ENCODE peak calls at places on chromosome 22, in eight cellular contexts. B, X, T, L, I, M, E and K are unnamed samples. For H3K36me3, the result is how much of the 10 kb centered on the place peaks cover.

GRCh38 chr22:25404923-25405853 is 159.3 kb upstream of the GRK3 start:
- DNase-seq in B (peak), X (peak), T (peak), L (no peak), I (peak), M (peak), E (peak), K (no peak)

GRCh38 chr22:36010090-36010489 is 18.5 kb downstream of the RBFOX2 start:
- DNase-seq in B (no peak), X (no peak), T (no peak), L (no peak), I (no peak), M (no peak), E (peak), K (no peak)

GRCh38 chr22:39954584-39955055 is 5.6 kb upstream of the TMA7B start:
- DNase-seq in B (no peak), X (no peak), T (no peak), L (no peak), I (peak), M (peak), E (no peak), K (no peak)

GRCh38 chr22:48449466-48450187 is 1378.0 kb downstream of the BRD1 start:
- DNase-seq in B (no peak), X (no peak), T (no peak), L (no peak), I (no peak), M (no peak), E (no peak), K (no peak)

GRCh38 chr22:38826386-38826785 is 17.4 kb downstream of the NPTXR start:
- DNase-seq in B (no peak), X (no peak), T (peak), L (no peak), I (no peak), M (no peak), E (no peak), K (no peak)

GRCh38 chr22:42313804-42314581 is 43.5 kb upstream of the TCF20 start:
- DNase-seq in B (peak), X (peak), T (peak), L (peak), I (peak), M (peak), E (peak), K (peak)

GRCh38 chr22:47605441-47605840 is 843.0 kb downstream of the TBC1D22A start:
- DNase-seq in B (no peak), X (no peak), T (no peak), L (no peak), I (no peak), M (no peak), E (peak), K (no peak)

GRCh38 chr22:20750461-20751184 is 23.3 kb upstream of the SERPIND1 start:
- DNase-seq in B (peak), X (no peak), T (no peak), L (no peak), I (peak), M (peak), E (no peak), K (peak)

GRCh38 chr22:32680277-32680676 is 121.2 kb upstream of the TIMP3 start:
- DNase-seq in B (no peak), X (no peak), T (no peak), L (no peak), I (no peak), M (no peak), E (no peak), K (no peak)

GRCh38 chr22:40265783-40266182 is 80.5 kb upstream of the ADSL start:
- DNase-seq in B (no peak), X (no peak), T (no peak), L (no peak), I (no peak), M (no peak), E (no peak), K (no peak)

GRCh38 chr22:48104102-48104738 is 1341.8 kb downstream of the TBC1D22A start:
- DNase-seq in B (no peak), X (no peak), T (no peak), L (no peak), I (no peak), M (no peak), E (no peak), K (no peak)

GRCh38 chr22:29600846-29601245 is 2.6 kb upstream of the NF2 start:
- DNase-seq in B (no peak), X (no peak), T (no peak), L (no peak), I (no peak), M (no peak), E (no peak), K (no peak)

GRCh38 chr22:44182591-44183588 is 2.2 kb downstream of the PARVG start:
- DNase-seq in B (no peak), X (no peak), T (peak), L (no peak), I (no peak), M (no peak), E (no peak), K (no peak)

GRCh38 chr22:44179989-44180705 is 578 bp upstream of the PARVG start:
- DNase-seq in B (no peak), X (no peak), T (peak), L (no peak), I (no peak), M (no peak), E (no peak), K (no peak)

GRCh38 chr22:44181033-44181911 is 547 bp downstream of the PARVG start:
- DNase-seq in B (no peak), X (no peak), T (peak), L (no peak), I (no peak), M (peak), E (no peak), K (no peak)

GRCh38 chr22:44180706-44181032 is at the start of gene PARVG:
- DNase-seq in B (no peak), X (no peak), T (no peak), L (peak), I (no peak), M (no peak), E (peak), K (no peak)

DNA sequence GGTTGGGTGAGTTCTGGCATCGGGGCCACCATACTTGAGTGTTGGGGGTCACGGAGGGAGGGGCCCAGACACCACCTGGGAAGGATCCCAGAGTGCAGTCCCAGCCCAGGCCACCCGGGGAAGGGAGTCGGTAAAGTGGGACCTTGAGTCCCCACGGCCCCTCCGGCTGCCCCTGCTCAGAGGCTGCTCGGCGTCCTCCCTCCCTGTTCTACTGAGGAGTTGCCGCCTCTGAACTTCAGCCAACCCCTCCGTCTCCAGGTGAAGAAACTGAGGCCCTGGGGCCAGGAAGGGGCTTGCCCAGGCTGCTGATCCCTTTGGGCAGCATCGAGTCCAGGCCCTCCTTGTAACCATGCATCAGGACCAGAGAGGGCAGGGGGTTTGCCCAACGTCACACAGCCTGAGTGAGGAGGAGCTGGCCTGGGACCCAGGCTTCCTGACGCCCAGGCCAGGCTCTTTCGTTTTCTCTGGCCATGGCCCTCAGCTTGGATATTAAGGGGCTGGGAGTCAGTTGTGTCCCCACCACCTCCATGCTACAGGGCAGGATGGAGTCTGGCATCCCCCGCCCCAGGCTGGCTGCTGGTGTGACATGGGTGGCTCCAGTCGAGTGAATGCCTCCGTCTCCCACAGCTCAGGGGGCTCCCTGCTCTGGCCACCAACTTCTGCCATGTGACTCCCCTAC is 1.3 kb downstream of the PARVG start:
- DNase-seq in B (no peak), X (no peak), T (no peak), L (no peak), I (no peak), M (no peak), E (no peak), K (no peak)
- H3K4me3 ChIP-seq in B (no peak), X (no peak), T (no peak), L (no peak), I (no peak), M (peak), E (no peak), K (no peak)

GRCh38 chr22:19467912-19468311 is 11.1 kb downstream of the UFD1 start:
- DNase-seq in B (no peak), X (no peak), T (no peak), L (no peak), I (no peak), M (no peak), E (no peak), K (no peak)

GRCh38 chr22:19464975-19465374 is 14.0 kb downstream of the UFD1 start:
- DNase-seq in B (no peak), X (no peak), T (no peak), L (no peak), I (no peak), M (no peak), E (no peak), K (no peak)

GRCh38 chr22:19466126-19466716 is 12.8 kb downstream of the UFD1 start:
- DNase-seq in B (no peak), X (no peak), T (no peak), L (no peak), I (no peak), M (no peak), E (no peak), K (no peak)

GRCh38 chr22:19469421-19469820 is 9.6 kb downstream of the UFD1 start:
- DNase-seq in B (no peak), X (no peak), T (no peak), L (no peak), I (no peak), M (no peak), E (no peak), K (no peak)

DNA sequence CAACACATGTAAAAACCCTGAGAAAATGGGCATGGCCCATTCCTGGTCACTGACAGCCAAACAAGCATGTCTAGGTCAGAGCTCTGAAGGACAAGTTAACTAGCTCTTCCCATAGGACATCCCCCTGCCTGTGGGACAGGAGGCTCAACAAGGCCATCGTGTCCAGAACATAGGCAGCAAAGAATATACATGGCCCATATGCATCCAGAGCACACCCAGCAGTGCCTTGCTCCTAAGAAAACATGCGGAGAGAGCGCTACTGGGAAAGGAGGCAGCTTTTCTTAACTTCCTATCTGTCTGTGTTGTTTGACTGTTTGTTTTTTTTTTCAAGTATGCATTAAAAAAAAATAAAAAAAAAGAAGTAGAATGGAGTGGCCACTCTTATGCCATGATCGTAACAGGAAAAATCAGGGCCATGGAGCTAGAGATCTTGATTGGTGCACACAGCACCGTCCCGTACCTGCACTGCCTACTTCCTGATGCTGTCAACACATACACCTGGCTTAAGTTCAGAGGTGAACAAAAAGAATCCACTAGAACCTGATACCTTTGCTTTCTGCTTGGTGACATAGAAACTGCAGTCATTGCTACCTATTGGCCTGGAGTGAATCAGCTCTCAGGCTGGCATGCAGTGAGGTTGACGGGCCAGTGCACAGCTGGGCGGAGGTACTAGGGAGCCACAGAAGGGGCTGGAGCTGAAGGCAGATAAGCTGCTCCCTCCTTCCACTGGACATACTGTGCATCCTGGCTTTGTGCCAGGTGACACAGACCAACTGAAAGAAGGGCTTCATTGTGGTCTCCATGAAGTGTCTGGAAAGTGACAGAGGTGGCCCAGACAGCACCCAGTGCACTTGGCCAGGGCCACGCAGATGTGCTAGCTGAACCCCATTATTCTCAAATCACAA is 11.9 kb downstream of the UFD1 start:
- DNase-seq in B (no peak), X (no peak), T (no peak), L (no peak), I (no peak), M (no peak), E (no peak), K (no peak)
- H3K36me3 ChIP-seq in B (under half), X (under half), T (under half), L (under half), I (half or more), M (half or more), E (half or more), K (half or more)

GRCh38 chr22:37819100-37819433 is 4.1 kb upstream of the GALR3 start:
- DNase-seq in B (no peak), X (no peak), T (no peak), L (no peak), I (no peak), M (no peak), E (no peak), K (no peak)

GRCh38 chr22:37818397-37819099 is 4.6 kb upstream of the GALR3 start:
- DNase-seq in B (peak), X (no peak), T (peak), L (no peak), I (peak), M (peak), E (peak), K (no peak)

GRCh38 chr22:37815593-37815992 is 7.6 kb upstream of the GALR3 start:
- DNase-seq in B (peak), X (no peak), T (no peak), L (no peak), I (no peak), M (no peak), E (no peak), K (no peak)

GRCh38 chr22:37816543-37817180 is 6.5 kb upstream of the GALR3 start:
- DNase-seq in B (peak), X (no peak), T (no peak), L (no peak), I (no peak), M (no peak), E (no peak), K (no peak)

GRCh38 chr22:37817705-37818311 is 5.4 kb upstream of the GALR3 start:
- DNase-seq in B (peak), X (peak), T (peak), L (no peak), I (peak), M (peak), E (peak), K (no peak)
- H3K4me3 ChIP-seq in B (peak), X (no peak), T (no peak), L (peak), I (peak), M (peak), E (peak), K (no peak)

GRCh38 chr22:17102297-17102667 is 17.5 kb downstream of the IL17RA start:
- DNase-seq in B (no peak), X (no peak), T (no peak), L (no peak), I (no peak), M (no peak), E (no peak), K (no peak)
- H3K36me3 ChIP-seq in B (under half), X (under half), T (under half), L (under half), I (half or more), M (under half), E (half or more), K (half or more)

GRCh38 chr22:37280718-37281117 is 1.6 kb upstream of the CYTH4 start:
- DNase-seq in B (no peak), X (no peak), T (no peak), L (no peak), I (no peak), M (no peak), E (no peak), K (no peak)

GRCh38 chr22:37281195-37281594 is 1.1 kb upstream of the CYTH4 start:
- DNase-seq in B (no peak), X (no peak), T (no peak), L (no peak), I (no peak), M (no peak), E (no peak), K (no peak)

GRCh38 chr22:37283393-37283937 is 1.2 kb downstream of the CYTH4 start:
- DNase-seq in B (no peak), X (no peak), T (peak), L (peak), I (no peak), M (no peak), E (no peak), K (no peak)

GRCh38 chr22:37282385-37282677 is at the start of gene CYTH4:
- DNase-seq in B (no peak), X (no peak), T (peak), L (no peak), I (no peak), M (no peak), E (no peak), K (no peak)

DNA sequence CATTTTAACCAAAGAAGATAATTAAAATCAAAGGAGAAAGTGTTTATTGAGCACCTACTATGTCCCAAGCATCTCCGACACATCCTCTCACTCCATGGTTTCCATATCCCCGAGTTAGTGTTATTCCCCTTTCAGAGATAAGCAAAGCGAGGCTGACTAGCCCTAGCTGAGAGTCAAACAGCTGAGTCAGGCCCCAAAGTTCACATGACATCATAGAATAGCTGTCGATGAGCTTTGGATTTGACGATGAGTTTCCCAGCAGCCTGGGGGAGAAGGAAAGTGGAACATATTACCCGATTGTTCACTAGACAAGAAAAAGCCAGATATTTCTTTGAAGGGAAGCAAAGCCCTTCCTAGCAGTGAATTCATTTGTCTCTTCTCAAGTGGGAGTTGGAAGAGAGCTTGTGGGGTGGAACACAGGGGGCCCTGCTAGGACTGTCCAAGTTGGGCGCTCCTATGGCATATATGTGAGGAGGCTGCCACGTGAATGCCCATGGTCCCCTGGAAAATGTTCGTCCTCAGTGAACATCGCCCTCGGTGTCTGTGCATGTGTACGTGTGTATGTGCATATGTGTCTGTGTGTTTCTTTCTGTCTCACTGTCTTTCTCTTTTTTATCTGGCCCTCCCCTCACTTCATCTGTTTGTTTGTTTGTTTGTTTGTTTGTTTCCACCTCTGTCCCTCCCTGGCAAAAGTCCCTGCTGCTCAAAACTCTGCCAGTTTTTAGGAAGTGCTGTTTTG is 493 bp upstream of the CYTH4 start:
- DNase-seq in B (no peak), X (no peak), T (no peak), L (no peak), I (no peak), M (no peak), E (no peak), K (no peak)
- H3K4me3 ChIP-seq in B (no peak), X (no peak), T (no peak), L (no peak), I (no peak), M (no peak), E (no peak), K (no peak)

DNA sequence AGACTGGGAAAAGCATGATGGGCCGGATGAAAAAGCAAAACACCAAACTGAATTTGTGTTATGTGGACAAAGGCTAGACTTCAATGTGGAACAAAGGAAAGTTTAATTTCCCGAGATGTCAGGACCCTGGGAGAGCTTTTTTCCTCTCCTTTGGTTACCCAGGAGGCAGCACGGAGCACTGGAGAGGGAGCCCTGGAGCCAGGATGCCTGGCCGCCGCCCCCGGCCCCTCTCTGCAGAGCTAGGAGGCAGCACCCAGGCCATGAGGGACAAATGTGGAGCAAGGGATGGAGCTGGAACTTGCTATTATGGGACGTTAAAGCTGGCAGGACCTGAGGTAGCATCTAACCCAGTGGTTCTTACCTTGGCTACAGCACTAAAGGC is 108.9 kb downstream of the MORC2 start:
- DNase-seq in B (no peak), X (no peak), T (no peak), L (no peak), I (no peak), M (no peak), E (no peak), K (no peak)
- H3K36me3 ChIP-seq in B (under half), X (under half), T (under half), L (under half), I (under half), M (under half), E (under half), K (under half)

DNA sequence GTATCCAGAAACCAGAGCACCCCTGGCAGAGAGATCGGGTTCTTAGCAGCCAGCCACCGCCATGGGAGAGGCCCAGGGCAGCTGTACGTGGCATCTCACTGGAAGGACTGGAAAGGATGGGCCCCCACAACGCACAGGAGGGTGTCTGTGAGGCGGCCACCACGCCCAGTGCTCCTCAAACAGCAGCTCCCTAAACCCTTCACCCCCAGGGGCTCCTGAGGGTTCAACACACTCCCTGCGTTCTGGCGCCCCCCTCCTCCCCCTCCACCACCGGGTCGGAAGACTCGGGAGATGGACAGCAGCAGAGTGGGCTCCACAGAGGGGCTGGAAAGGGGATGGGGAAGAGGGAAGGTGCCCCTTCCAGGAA is 1.1 kb downstream of the MAPK12 start:
- DNase-seq in B (no peak), X (no peak), T (no peak), L (no peak), I (no peak), M (no peak), E (no peak), K (no peak)
- H3K4me3 ChIP-seq in B (peak), X (peak), T (no peak), L (peak), I (peak), M (peak), E (peak), K (peak)

DNA sequence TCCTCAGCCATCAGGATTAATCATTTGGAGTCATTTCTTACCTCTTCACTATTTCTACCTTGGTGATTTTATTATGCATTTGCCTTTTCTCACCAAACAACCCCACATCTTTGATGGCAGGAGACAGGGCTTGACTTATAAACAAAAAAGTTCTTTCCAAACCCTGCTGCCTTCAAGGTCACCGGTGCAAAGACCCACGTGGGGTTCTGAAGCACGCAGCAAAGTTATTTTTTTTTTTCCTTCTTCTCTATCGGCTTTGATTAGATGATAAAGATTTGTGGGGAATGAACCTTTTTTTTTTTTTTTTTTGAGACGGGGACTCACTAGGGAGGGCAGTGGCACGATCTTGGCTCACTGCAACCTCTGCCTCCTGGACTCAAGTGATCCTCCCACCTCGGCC is 44.1 kb downstream of the DRG1 start:
- DNase-seq in B (no peak), X (no peak), T (no peak), L (no peak), I (no peak), M (no peak), E (no peak), K (no peak)
- H3K36me3 ChIP-seq in B (under half), X (under half), T (under half), L (under half), I (half or more), M (half or more), E (half or more), K (under half)

GRCh38 chr22:45612451-45612901 is 59.2 kb upstream of the ATXN10 start:
- DNase-seq in B (peak), X (no peak), T (no peak), L (no peak), I (peak), M (no peak), E (no peak), K (peak)
- H3K4me3 ChIP-seq in B (no peak), X (no peak), T (no peak), L (no peak), I (no peak), M (no peak), E (no peak), K (peak)